ENCODE peak calls at places on chromosomes 11 and 22, in ten cellular contexts. One of them, this sample, is unnamed.
A peak's percentile ranks its signal among the peaks of the same experiment; 100 is the strongest.

GRCh38 chr22:41308054-41308453 is 6.7 kb downstream of the ZC3H7B start:
- DNase-seq in mesendoderm: peak; percentile 74
- DNase-seq in spleen: no peak
- DNase-seq in psoas muscle: peak; percentile 76
- DNase-seq in heart left ventricle: no peak
- DNase-seq in A549: no peak
- DNase-seq in vagina: no peak
- DNase-seq in SK-N-MC: no peak
- DNase-seq in AG04450: no peak
- DNase-seq in ascending aorta: no peak
- DNase-seq in this sample: no peak

GRCh38 chr11:121451982-121452608 is at the start of gene SORL1:
- DNase-seq in mesendoderm: peak; percentile 89
- DNase-seq in vagina: no peak
- DNase-seq in A549: peak; percentile 64
- DNase-seq in ascending aorta: no peak
- DNase-seq in spleen: peak; percentile 95
- DNase-seq in AG04450: no peak
- DNase-seq in SK-N-MC: no peak
- DNase-seq in psoas muscle: peak; percentile 78
- DNase-seq in heart left ventricle: peak; percentile 75
- DNase-seq in this sample: no peak

GRCh38 chr11:107562647-107563208 is 2.8 kb downstream of the ALKBH8 start:
- DNase-seq in vagina: no peak
- DNase-seq in ascending aorta: no peak
- DNase-seq in psoas muscle: no peak
- DNase-seq in A549: peak; percentile 64
- DNase-seq in SK-N-MC: no peak
- DNase-seq in mesendoderm: no peak
- DNase-seq in spleen: no peak
- DNase-seq in AG04450: no peak
- DNase-seq in heart left ventricle: no peak
- DNase-seq in this sample: peak; percentile 93

GRCh38 chr11:68709064-68709463 is 24.7 kb downstream of the GAL start:
- DNase-seq in ascending aorta: no peak
- DNase-seq in A549: no peak
- DNase-seq in AG04450: no peak
- DNase-seq in vagina: no peak
- DNase-seq in SK-N-MC: no peak
- DNase-seq in mesendoderm: no peak
- DNase-seq in spleen: no peak
- DNase-seq in psoas muscle: no peak
- DNase-seq in heart left ventricle: no peak
- DNase-seq in this sample: no peak

GRCh38 chr11:73140213-73141030 is 1.7 kb downstream of the FCHSD2 start:
- DNase-seq in vagina: no peak
- DNase-seq in A549: peak; percentile 32
- DNase-seq in AG04450: no peak
- DNase-seq in spleen: peak; percentile 84
- DNase-seq in psoas muscle: no peak
- DNase-seq in mesendoderm: peak; percentile 23
- DNase-seq in SK-N-MC: no peak
- DNase-seq in ascending aorta: no peak
- DNase-seq in heart left ventricle: peak; percentile 46
- DNase-seq in this sample: no peak

GRCh38 chr22:26360169-26360885 is 68.7 kb upstream of the ASPHD2 start:
- DNase-seq in spleen: no peak
- DNase-seq in AG04450: peak; percentile 44
- DNase-seq in psoas muscle: peak; percentile 67
- DNase-seq in heart left ventricle: peak; percentile 51
- DNase-seq in vagina: no peak
- DNase-seq in A549: peak; percentile 67
- DNase-seq in SK-N-MC: peak; percentile 66
- DNase-seq in ascending aorta: no peak
- DNase-seq in mesendoderm: peak; percentile 92
- DNase-seq in this sample: no peak

GRCh38 chr11:62256281-62256680 is 13.7 kb upstream of the SCGB2A2 start:
- DNase-seq in vagina: no peak
- DNase-seq in ascending aorta: no peak
- DNase-seq in SK-N-MC: no peak
- DNase-seq in heart left ventricle: no peak
- DNase-seq in spleen: no peak
- DNase-seq in AG04450: no peak
- DNase-seq in psoas muscle: no peak
- DNase-seq in mesendoderm: no peak
- DNase-seq in A549: no peak
- DNase-seq in this sample: no peak

GRCh38 chr11:38446336-38446735 is 1848.3 kb upstream of the RAG2 start:
- DNase-seq in vagina: no peak
- DNase-seq in psoas muscle: no peak
- DNase-seq in AG04450: no peak
- DNase-seq in spleen: no peak
- DNase-seq in A549: no peak
- DNase-seq in ascending aorta: no peak
- DNase-seq in mesendoderm: no peak
- DNase-seq in heart left ventricle: no peak
- DNase-seq in SK-N-MC: no peak
- DNase-seq in this sample: no peak

GRCh38 chr11:12074529-12075195 is 35.7 kb upstream of the MICAL2 start:
- DNase-seq in mesendoderm: no peak
- DNase-seq in ascending aorta: no peak
- DNase-seq in psoas muscle: no peak
- DNase-seq in heart left ventricle: no peak
- DNase-seq in vagina: no peak
- DNase-seq in SK-N-MC: no peak
- DNase-seq in spleen: no peak
- DNase-seq in AG04450: no peak
- DNase-seq in A549: peak; percentile 46
- DNase-seq in this sample: no peak

GRCh38 chr11:33266418-33267215 is 9.4 kb downstream of the HIPK3 start:
- DNase-seq in spleen: no peak
- DNase-seq in ascending aorta: no peak
- DNase-seq in A549: peak; percentile 58
- DNase-seq in mesendoderm: peak; percentile 75
- DNase-seq in SK-N-MC: no peak
- DNase-seq in AG04450: no peak
- DNase-seq in psoas muscle: no peak
- DNase-seq in heart left ventricle: no peak
- DNase-seq in vagina: no peak
- DNase-seq in this sample: no peak

GRCh38 chr11:88171982-88172381 is 3.3 kb downstream of the RAB38 start:
- DNase-seq in SK-N-MC: no peak
- DNase-seq in AG04450: no peak
- DNase-seq in spleen: no peak
- DNase-seq in A549: no peak
- DNase-seq in ascending aorta: no peak
- DNase-seq in heart left ventricle: no peak
- DNase-seq in vagina: no peak
- DNase-seq in psoas muscle: no peak
- DNase-seq in mesendoderm: no peak
- DNase-seq in this sample: no peak

GRCh38 chr11:45253640-45254039 is 32.5 kb downstream of the SYT13 start:
- DNase-seq in vagina: no peak
- DNase-seq in A549: no peak
- DNase-seq in psoas muscle: no peak
- DNase-seq in ascending aorta: no peak
- DNase-seq in SK-N-MC: no peak
- DNase-seq in AG04450: no peak
- DNase-seq in spleen: no peak
- DNase-seq in mesendoderm: no peak
- DNase-seq in heart left ventricle: no peak
- DNase-seq in this sample: no peak

GRCh38 chr11:101913631-101914030 is 1.2 kb upstream of the CEP126 start:
- DNase-seq in SK-N-MC: no peak
- DNase-seq in A549: no peak
- DNase-seq in heart left ventricle: no peak
- DNase-seq in ascending aorta: no peak
- DNase-seq in mesendoderm: no peak
- DNase-seq in vagina: no peak
- DNase-seq in psoas muscle: no peak
- DNase-seq in spleen: no peak
- DNase-seq in AG04450: no peak
- DNase-seq in this sample: no peak

DNA sequence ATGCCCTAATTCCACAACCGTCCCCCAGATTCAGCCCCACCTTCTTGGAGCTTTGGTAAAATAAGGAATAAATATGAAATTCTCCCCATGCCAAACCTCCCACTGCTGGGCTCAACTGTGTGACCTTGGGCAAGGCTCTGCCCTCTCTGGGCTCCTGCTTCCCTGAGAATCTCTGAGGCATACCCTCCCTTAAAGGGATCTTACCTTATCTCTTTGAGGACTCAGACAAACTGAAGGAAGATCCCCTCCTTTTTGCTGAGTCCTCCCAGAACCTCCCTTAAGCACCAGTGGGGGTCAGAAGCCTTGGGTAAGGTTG is 2.7 kb downstream of the CD248 start:
- DNase-seq in psoas muscle: no peak
- DNase-seq in mesendoderm: no peak
- DNase-seq in ascending aorta: no peak
- DNase-seq in spleen: no peak
- DNase-seq in A549: no peak
- DNase-seq in SK-N-MC: no peak
- DNase-seq in AG04450: no peak
- DNase-seq in vagina: no peak
- DNase-seq in heart left ventricle: no peak
- DNase-seq in this sample: no peak
- H3K27ac ChIP-seq in psoas muscle: peak overlapping the region; percentile 75
- H3K27ac ChIP-seq in mesendoderm: peak overlapping the region; percentile 92
- H3K27ac ChIP-seq in ascending aorta: no peak overlapping the region
- H3K27ac ChIP-seq in spleen: peak overlapping the region; percentile 7
- H3K27ac ChIP-seq in A549: no peak overlapping the region
- H3K27ac ChIP-seq in SK-N-MC: peak overlapping the region; percentile 99
- H3K27ac ChIP-seq in AG04450: peak overlapping the region; percentile 97
- H3K27ac ChIP-seq in vagina: peak overlapping the region; percentile 85
- H3K27ac ChIP-seq in heart left ventricle: peak overlapping the region; percentile 72
- H3K27ac ChIP-seq in this sample: no peak overlapping the region

GRCh38 chr11:94144233-94144632 is 15.6 kb downstream of the PANX1 start:
- DNase-seq in A549: no peak
- DNase-seq in heart left ventricle: no peak
- DNase-seq in ascending aorta: no peak
- DNase-seq in vagina: no peak
- DNase-seq in mesendoderm: peak; percentile 68
- DNase-seq in spleen: no peak
- DNase-seq in SK-N-MC: no peak
- DNase-seq in psoas muscle: no peak
- DNase-seq in AG04450: no peak
- DNase-seq in this sample: no peak

GRCh38 chr11:94142308-94143277 is 14.0 kb downstream of the PANX1 start:
- DNase-seq in SK-N-MC: no peak
- DNase-seq in vagina: no peak
- DNase-seq in AG04450: no peak
- DNase-seq in A549: no peak
- DNase-seq in psoas muscle: no peak
- DNase-seq in ascending aorta: no peak
- DNase-seq in mesendoderm: peak; percentile 68
- DNase-seq in heart left ventricle: no peak
- DNase-seq in spleen: no peak
- DNase-seq in this sample: no peak

GRCh38 chr11:94145431-94145830 is 16.8 kb downstream of the PANX1 start:
- DNase-seq in mesendoderm: no peak
- DNase-seq in heart left ventricle: no peak
- DNase-seq in ascending aorta: no peak
- DNase-seq in AG04450: no peak
- DNase-seq in psoas muscle: no peak
- DNase-seq in spleen: no peak
- DNase-seq in vagina: no peak
- DNase-seq in A549: no peak
- DNase-seq in SK-N-MC: no peak
- DNase-seq in this sample: no peak

GRCh38 chr11:94145916-94146315 is 17.3 kb downstream of the PANX1 start:
- DNase-seq in SK-N-MC: no peak
- DNase-seq in spleen: no peak
- DNase-seq in A549: no peak
- DNase-seq in AG04450: no peak
- DNase-seq in ascending aorta: no peak
- DNase-seq in psoas muscle: no peak
- DNase-seq in vagina: no peak
- DNase-seq in mesendoderm: no peak
- DNase-seq in heart left ventricle: no peak
- DNase-seq in this sample: no peak

GRCh38 chr11:94144664-94145063 is 16.0 kb downstream of the PANX1 start:
- DNase-seq in psoas muscle: no peak
- DNase-seq in A549: no peak
- DNase-seq in heart left ventricle: no peak
- DNase-seq in SK-N-MC: no peak
- DNase-seq in mesendoderm: no peak
- DNase-seq in vagina: no peak
- DNase-seq in AG04450: no peak
- DNase-seq in ascending aorta: no peak
- DNase-seq in spleen: no peak
- DNase-seq in this sample: no peak
- H3K27ac ChIP-seq in psoas muscle: no peak overlapping the region
- H3K27ac ChIP-seq in A549: peak overlapping the region; percentile 49
- H3K27ac ChIP-seq in heart left ventricle: no peak overlapping the region
- H3K27ac ChIP-seq in SK-N-MC: no peak overlapping the region
- H3K27ac ChIP-seq in mesendoderm: no peak overlapping the region
- H3K27ac ChIP-seq in vagina: no peak overlapping the region
- H3K27ac ChIP-seq in AG04450: no peak overlapping the region
- H3K27ac ChIP-seq in ascending aorta: no peak overlapping the region
- H3K27ac ChIP-seq in spleen: no peak overlapping the region
- H3K27ac ChIP-seq in this sample: no peak overlapping the region

DNA sequence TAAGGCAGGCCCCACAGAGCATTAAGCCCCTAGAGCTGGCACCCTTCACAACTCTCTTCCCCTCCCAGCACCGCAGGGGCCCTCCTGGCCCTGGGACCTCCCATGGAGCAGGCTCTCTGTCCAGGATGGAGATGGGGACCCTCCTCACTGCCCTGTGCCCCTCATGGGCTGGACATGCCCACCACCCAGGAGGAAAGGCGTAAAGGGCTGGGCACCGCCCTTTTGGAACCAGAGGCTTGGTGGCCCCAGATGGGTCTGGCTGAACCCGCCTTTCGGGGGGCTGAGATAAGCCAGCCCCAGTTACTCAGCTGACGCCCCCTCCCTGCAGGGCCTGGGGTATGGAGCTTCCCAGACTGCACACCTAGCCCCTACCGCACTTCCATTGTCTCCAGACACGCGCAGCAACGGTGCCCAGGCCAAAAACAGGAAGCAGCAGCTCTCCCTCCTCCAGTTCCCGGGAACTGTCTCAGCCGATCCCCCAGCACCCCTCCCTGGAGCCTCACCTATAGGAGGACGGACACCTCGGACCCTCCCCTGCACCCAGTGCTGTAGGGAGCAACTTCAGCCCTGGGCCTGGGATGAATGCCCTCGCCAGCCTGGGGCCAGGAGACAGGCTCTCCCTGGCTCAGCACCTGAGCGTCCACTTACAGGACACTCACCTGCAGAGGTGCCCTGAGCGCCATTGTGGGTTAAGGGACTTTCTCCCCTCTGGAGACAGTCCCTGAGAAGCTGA is 1.6 kb upstream of the SUSD2 start:
- DNase-seq in A549: no peak
- DNase-seq in psoas muscle: no peak
- DNase-seq in vagina: no peak
- DNase-seq in mesendoderm: no peak
- DNase-seq in SK-N-MC: no peak
- DNase-seq in AG04450: no peak
- DNase-seq in ascending aorta: no peak
- DNase-seq in heart left ventricle: no peak
- DNase-seq in spleen: no peak
- DNase-seq in this sample: no peak
- H3K27ac ChIP-seq in A549: no peak overlapping the region
- H3K27ac ChIP-seq in psoas muscle: no peak overlapping the region
- H3K27ac ChIP-seq in vagina: no peak overlapping the region
- H3K27ac ChIP-seq in mesendoderm: no peak overlapping the region
- H3K27ac ChIP-seq in SK-N-MC: no peak overlapping the region
- H3K27ac ChIP-seq in AG04450: no peak overlapping the region
- H3K27ac ChIP-seq in ascending aorta: peak overlapping the region; percentile 84
- H3K27ac ChIP-seq in heart left ventricle: peak overlapping the region; percentile 51
- H3K27ac ChIP-seq in spleen: no peak overlapping the region
- H3K27ac ChIP-seq in this sample: no peak overlapping the region

GRCh38 chr11:117080370-117080769 is 17.9 kb downstream of the SIK3 start:
- DNase-seq in psoas muscle: no peak
- DNase-seq in AG04450: no peak
- DNase-seq in SK-N-MC: no peak
- DNase-seq in heart left ventricle: no peak
- DNase-seq in A549: no peak
- DNase-seq in mesendoderm: no peak
- DNase-seq in spleen: no peak
- DNase-seq in vagina: no peak
- DNase-seq in ascending aorta: no peak
- DNase-seq in this sample: no peak
- H3K27ac ChIP-seq in psoas muscle: no peak overlapping the region
- H3K27ac ChIP-seq in AG04450: no peak overlapping the region
- H3K27ac ChIP-seq in SK-N-MC: no peak overlapping the region
- H3K27ac ChIP-seq in heart left ventricle: no peak overlapping the region
- H3K27ac ChIP-seq in A549: no peak overlapping the region
- H3K27ac ChIP-seq in mesendoderm: no peak overlapping the region
- H3K27ac ChIP-seq in spleen: no peak overlapping the region
- H3K27ac ChIP-seq in vagina: no peak overlapping the region
- H3K27ac ChIP-seq in ascending aorta: no peak overlapping the region
- H3K27ac ChIP-seq in this sample: no peak overlapping the region

This sample was measured in epithelial cell of prostate.